ENCODE peak calls at places on chromosomes 3 and 15, in eight cellular contexts. Y is IMR-90, G is neural crest cell, H is fibroblast of lung, B is RWPE1, M is progenitor cell of endocrine pancreas, X is upper lobe of right lung, J is spleen. I is an unnamed sample.

GRCh38 chr3:27556854-27557253 is 72.7 kb upstream of the SLC4A7 start:
- DNase-seq in Y (peak), G (no peak), H (peak), B (no peak), M (no peak), X (no peak), J (no peak), I (no peak)

GRCh38 chr3:107404727-107405519 is 27.7 kb downstream of the CCDC54 start:
- DNase-seq in Y (peak), G (no peak), H (peak), B (no peak), M (no peak), X (no peak), J (no peak), I (no peak)

GRCh38 chr15:98713585-98714001 is 65.3 kb downstream of the IGF1R start:
- DNase-seq in Y (no peak), G (no peak), H (no peak), B (peak), M (no peak), X (no peak), J (no peak), I (no peak)

GRCh38 chr3:153080778-153081240 is 81.2 kb upstream of the RAP2B start:
- DNase-seq in Y (no peak), G (no peak), H (no peak), B (no peak), M (no peak), X (no peak), J (no peak), I (no peak)

GRCh38 chr3:35422826-35423601 is 216.3 kb upstream of the ARPP21 start:
- DNase-seq in Y (no peak), G (no peak), H (no peak), B (no peak), M (no peak), X (no peak), J (no peak), I (no peak)

GRCh38 chr3:63857311-63857710 is 6.3 kb downstream of the THOC7 start:
- DNase-seq in Y (no peak), G (no peak), H (no peak), B (no peak), M (no peak), X (no peak), J (no peak), I (no peak)

GRCh38 chr3:41209646-41210045 is 10.3 kb downstream of the CTNNB1 start:
- DNase-seq in Y (no peak), G (no peak), H (no peak), B (no peak), M (no peak), X (no peak), J (no peak), I (no peak)

GRCh38 chr3:71862374-71863145 is 77.6 kb upstream of the PROK2 start:
- DNase-seq in Y (no peak), G (no peak), H (no peak), B (no peak), M (no peak), X (no peak), J (no peak), I (no peak)

GRCh38 chr15:70142322-70143191 is 44.8 kb upstream of the TLE3 start:
- DNase-seq in Y (peak), G (no peak), H (peak), B (no peak), M (no peak), X (peak), J (no peak), I (no peak)

GRCh38 chr3:5136619-5137429 is 14.7 kb downstream of the ARL8B start:
- DNase-seq in Y (peak), G (no peak), H (peak), B (peak), M (no peak), X (no peak), J (no peak), I (no peak)

GRCh38 chr3:63192248-63192647 is 85.9 kb upstream of the SYNPR start:
- DNase-seq in Y (no peak), G (no peak), H (no peak), B (no peak), M (no peak), X (no peak), J (no peak), I (no peak)

GRCh38 chr3:191987951-191988350 is 527.0 kb downstream of the PYDC2 start:
- DNase-seq in Y (no peak), G (no peak), H (no peak), B (no peak), M (no peak), X (no peak), J (no peak), I (no peak)

GRCh38 chr15:71252036-71252898 is 137.0 kb downstream of the THSD4 start:
- DNase-seq in Y (peak), G (no peak), H (no peak), B (peak), M (no peak), X (no peak), J (no peak), I (no peak)

GRCh38 chr3:117355566-117355965 is 646.0 kb downstream of the TUSC7 start:
- DNase-seq in Y (peak), G (no peak), H (peak), B (no peak), M (no peak), X (no peak), J (no peak), I (peak)

GRCh38 chr3:44886561-44886960 is 12.2 kb downstream of the TGM4 start:
- DNase-seq in Y (no peak), G (no peak), H (no peak), B (peak), M (no peak), X (no peak), J (no peak), I (no peak)

GRCh38 chr3:191324936-191325335 is 4.3 kb upstream of the CCDC50 start:
- DNase-seq in Y (peak), G (no peak), H (peak), B (no peak), M (no peak), X (no peak), J (no peak), I (no peak)

GRCh38 chr3:18233987-18234716 is 191.0 kb downstream of the SATB1 start:
- DNase-seq in Y (no peak), G (no peak), H (no peak), B (no peak), M (no peak), X (no peak), J (no peak), I (no peak)

GRCh38 chr3:69282191-69282590 is 103.7 kb downstream of the FRMD4B start:
- DNase-seq in Y (no peak), G (no peak), H (no peak), B (no peak), M (no peak), X (no peak), J (no peak), I (no peak)

GRCh38 chr3:13494463-13495350 is 14.6 kb downstream of the HDAC11 start:
- DNase-seq in Y (peak), G (peak), H (peak), B (no peak), M (no peak), X (peak), J (peak), I (peak)

GRCh38 chr3:192845196-192845855 is 72.3 kb downstream of the MB21D2 start:
- DNase-seq in Y (peak), G (no peak), H (peak), B (no peak), M (no peak), X (no peak), J (no peak), I (no peak)

GRCh38 chr3:31226331-31226730 is 306.4 kb upstream of the STT3B start:
- DNase-seq in Y (no peak), G (no peak), H (no peak), B (no peak), M (no peak), X (no peak), J (peak), I (no peak)

GRCh38 chr3:108645364-108645763 is 55.8 kb downstream of the DZIP3 start:
- DNase-seq in Y (no peak), G (no peak), H (no peak), B (no peak), M (no peak), X (no peak), J (no peak), I (no peak)

GRCh38 chr3:178189854-178190253 is 346.4 kb upstream of the KCNMB2 start:
- DNase-seq in Y (no peak), G (no peak), H (no peak), B (no peak), M (no peak), X (no peak), J (no peak), I (no peak)

GRCh38 chr3:12452361-12453330 is 31.6 kb upstream of the TSEN2 start:
- DNase-seq in Y (no peak), G (no peak), H (no peak), B (no peak), M (no peak), X (peak), J (no peak), I (no peak)

GRCh38 chr3:172577962-172578560 is 54.8 kb upstream of the TNFSF10 start:
- DNase-seq in Y (no peak), G (no peak), H (no peak), B (no peak), M (no peak), X (no peak), J (no peak), I (no peak)

GRCh38 chr15:62165029-62165792 is at the start of gene C2CD4B:
- DNase-seq in Y (no peak), G (peak), H (no peak), B (no peak), M (peak), X (peak), J (peak), I (peak)

GRCh38 chr15:57785039-57785438 is 78.5 kb downstream of the POLR2M start:
- DNase-seq in Y (no peak), G (no peak), H (no peak), B (no peak), M (no peak), X (no peak), J (no peak), I (no peak)

GRCh38 chr3:97106652-97106989 is 292.2 kb downstream of the EPHA6 start:
- DNase-seq in Y (no peak), G (no peak), H (no peak), B (no peak), M (no peak), X (no peak), J (no peak), I (no peak)

DNA sequence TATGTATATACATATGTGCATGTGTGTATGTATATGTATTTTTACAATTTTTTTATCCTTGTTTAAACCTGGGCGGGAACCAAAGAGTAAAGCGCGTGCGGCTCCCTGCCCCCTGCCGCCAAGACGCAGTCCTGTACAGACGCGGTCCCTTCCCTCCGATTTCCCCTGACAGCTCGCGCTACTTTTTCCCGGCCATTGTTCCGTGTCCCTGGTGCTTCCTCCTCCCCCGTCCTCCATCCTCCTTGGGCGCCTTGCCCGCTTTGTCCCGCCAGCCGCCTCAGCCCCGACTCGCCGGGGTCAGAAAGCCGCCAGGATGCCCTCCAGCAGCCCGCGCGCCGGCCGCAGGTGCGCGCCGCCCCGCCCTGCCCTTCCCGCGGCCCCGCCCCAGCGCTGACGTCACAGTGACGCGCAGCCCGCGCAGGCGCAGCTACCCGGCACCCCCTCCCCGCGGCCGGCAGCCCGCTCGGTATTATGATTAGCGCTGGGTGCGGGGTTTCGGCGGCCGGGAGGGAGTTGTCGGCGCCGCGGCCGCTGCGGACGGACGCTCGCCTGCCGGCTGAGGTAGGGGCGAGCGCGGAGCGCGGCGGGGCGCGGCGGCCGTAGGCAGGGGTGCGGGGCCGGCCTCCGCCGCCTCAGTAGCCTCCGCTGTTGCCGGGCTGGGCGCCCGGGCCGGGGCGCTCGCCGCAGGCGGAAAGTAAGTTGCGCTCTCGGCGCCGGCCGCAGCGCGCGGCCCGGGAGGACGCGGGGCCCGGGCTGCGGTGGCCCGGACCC is at the start of gene SNRK:
- DNase-seq in Y (peak), G (peak), H (peak), B (peak), M (peak), X (peak), J (peak), I (peak)
- TF ChIP-seq CTCF in Y (peak), G (peak), H (peak), B (peak), M (peak), X (peak), J (peak), I (peak)

GRCh38 chr3:123377173-123377740 is 71.6 kb downstream of the ADCY5 start:
- DNase-seq in Y (no peak), G (no peak), H (no peak), B (no peak), M (no peak), X (peak), J (peak), I (no peak)

GRCh38 chr3:123374016-123374415 is 74.9 kb downstream of the ADCY5 start:
- DNase-seq in Y (no peak), G (no peak), H (no peak), B (no peak), M (no peak), X (peak), J (peak), I (no peak)

GRCh38 chr3:123376451-123377172 is 72.3 kb downstream of the ADCY5 start:
- DNase-seq in Y (no peak), G (no peak), H (no peak), B (no peak), M (no peak), X (peak), J (no peak), I (no peak)

GRCh38 chr3:123373535-123373987 is 75.3 kb downstream of the ADCY5 start:
- DNase-seq in Y (no peak), G (no peak), H (no peak), B (no peak), M (no peak), X (peak), J (peak), I (no peak)

DNA sequence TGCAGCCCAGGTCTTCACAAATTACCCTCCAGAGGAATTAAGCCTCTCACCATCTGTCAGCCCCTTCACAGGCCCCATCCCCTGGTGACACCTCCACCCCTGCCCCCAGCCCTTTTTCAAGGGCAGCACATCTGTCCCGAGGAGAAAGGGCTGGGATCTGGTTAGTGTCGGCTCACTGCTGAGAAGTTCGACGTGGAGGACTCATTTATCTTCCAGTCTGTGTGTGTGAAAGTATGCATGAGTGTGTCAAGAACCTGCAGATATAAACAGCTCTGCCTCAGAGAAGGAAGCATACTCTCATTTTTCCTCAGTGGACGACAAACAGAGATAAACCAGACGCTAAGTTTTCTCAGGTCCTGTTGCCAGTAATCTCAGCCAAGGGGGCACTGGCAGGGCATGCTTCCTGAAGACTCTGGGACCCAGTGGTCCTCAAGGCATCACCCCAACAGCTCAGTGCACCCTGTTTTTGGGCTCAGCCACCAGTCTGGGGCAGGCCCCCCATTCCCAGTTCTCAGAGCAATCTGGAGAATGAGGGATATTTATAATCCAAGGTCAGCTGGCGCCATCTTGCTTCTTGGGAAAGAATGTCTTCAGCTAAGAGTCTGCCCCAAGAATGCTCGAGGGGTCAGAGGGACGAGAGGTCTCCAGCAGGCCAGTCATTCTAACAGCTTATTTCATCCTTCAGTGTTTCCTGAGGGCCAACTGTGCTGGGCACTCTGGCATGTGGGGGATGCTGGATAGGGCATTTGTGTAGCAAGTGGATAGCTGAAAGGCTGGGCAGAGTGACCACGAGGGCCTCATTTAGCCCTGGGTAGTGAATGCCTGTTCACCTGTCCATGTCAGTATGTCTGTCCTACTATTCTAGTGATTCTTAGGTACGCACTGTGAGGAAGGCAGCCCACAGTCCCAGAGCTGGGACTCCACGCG is 73.6 kb downstream of the ADCY5 start:
- DNase-seq in Y (no peak), G (no peak), H (no peak), B (no peak), M (no peak), X (peak), J (no peak), I (no peak)
- TF ChIP-seq CTCF in Y (peak), G (no peak), H (no peak), B (no peak), M (no peak), X (no peak), J (no peak), I (no peak)

GRCh38 chr3:168511428-168512014 is 415.8 kb upstream of the GOLIM4 start:
- DNase-seq in Y (peak), G (no peak), H (peak), B (no peak), M (no peak), X (no peak), J (no peak), I (no peak)
- TF ChIP-seq CTCF in Y (peak), G (peak), H (peak), B (no peak), M (peak), X (peak), J (no peak), I (peak)

DNA sequence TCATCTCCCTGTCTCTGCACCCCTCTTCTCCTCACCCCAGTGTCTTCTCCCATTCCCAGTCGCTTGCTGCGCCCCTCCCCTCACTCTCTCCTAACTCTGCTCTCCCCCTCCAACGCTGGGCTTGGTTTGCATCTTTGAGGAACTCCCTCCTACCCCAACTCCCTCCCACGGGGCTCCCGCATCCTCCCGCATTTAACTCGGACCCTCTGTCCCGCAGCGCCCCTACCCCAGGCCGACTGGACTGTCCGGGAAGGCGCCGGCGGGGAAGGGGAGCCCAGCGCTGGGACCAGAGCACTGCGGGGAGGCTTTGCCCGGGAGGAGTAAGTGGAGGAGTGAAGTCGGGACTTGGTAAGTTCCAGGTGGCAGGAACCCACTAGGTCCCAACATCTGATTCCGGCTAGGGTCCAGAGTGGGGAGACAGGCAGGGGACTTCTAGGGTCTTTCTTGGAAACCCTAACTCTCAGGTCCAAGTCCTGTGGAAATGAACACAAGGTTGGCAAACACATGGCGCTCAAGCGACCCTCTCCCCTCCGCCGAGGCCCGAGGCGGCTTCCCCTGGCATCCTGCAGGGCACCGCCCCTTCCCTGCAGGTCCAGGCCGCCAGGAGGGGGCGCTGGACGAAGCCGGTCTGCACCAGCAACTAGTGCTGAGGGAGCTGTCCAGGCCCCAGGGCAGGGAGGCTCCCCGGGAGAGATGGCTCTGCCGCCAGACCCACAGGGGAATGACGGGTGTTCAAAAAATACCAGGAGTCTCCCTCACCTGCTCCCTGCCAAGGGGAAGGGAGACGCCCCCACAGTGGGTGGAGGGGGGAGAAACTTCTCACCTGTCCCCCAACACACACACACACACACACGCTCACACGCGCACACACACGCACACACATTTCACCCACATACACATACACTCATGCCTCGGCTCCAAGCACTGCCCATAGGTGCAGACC is 53.2 kb downstream of the LHFPL4 start:
- DNase-seq in Y (peak), G (peak), H (peak), B (peak), M (peak), X (peak), J (peak), I (peak)
- TF ChIP-seq CTCF in Y (peak), G (peak), H (peak), B (peak), M (peak), X (peak), J (peak), I (peak)

GRCh38 chr15:90932660-90932991 is 277 bp upstream of the HDDC3 start:
- DNase-seq in Y (no peak), G (no peak), H (no peak), B (no peak), M (no peak), X (no peak), J (no peak), I (no peak)
- TF ChIP-seq CTCF in Y (no peak), G (no peak), H (no peak), B (peak), M (no peak), X (no peak), J (peak), I (peak)

GRCh38 chr15:92383528-92384326 is 10.0 kb upstream of the ST8SIA2 start:
- DNase-seq in Y (peak), G (peak), H (no peak), B (no peak), M (peak), X (no peak), J (no peak), I (peak)
- TF ChIP-seq CTCF in Y (peak), G (peak), H (peak), B (peak), M (peak), X (peak), J (peak), I (peak)

GRCh38 chr3:170225166-170225565 is 2.9 kb downstream of the PRKCI start:
- DNase-seq in Y (no peak), G (no peak), H (no peak), B (no peak), M (no peak), X (no peak), J (no peak), I (no peak)

GRCh38 chr3:170221924-170222646 is at the start of gene PRKCI:
- DNase-seq in Y (peak), G (peak), H (peak), B (peak), M (peak), X (peak), J (peak), I (peak)

GRCh38 chr3:170226426-170226960 is 4.3 kb downstream of the PRKCI start:
- DNase-seq in Y (peak), G (no peak), H (peak), B (no peak), M (no peak), X (no peak), J (no peak), I (no peak)

GRCh38 chr3:170220871-170221270 is 1.4 kb upstream of the PRKCI start:
- DNase-seq in Y (peak), G (no peak), H (no peak), B (no peak), M (no peak), X (no peak), J (no peak), I (no peak)

GRCh38 chr3:170222647-170223541 is 670 bp downstream of the PRKCI start:
- DNase-seq in Y (peak), G (no peak), H (peak), B (peak), M (no peak), X (no peak), J (no peak), I (no peak)
- TF ChIP-seq CTCF in Y (no peak), G (peak), H (no peak), B (no peak), M (peak), X (peak), J (no peak), I (no peak)

GRCh38 chr15:65066001-65066634 is 1.7 kb downstream of the RASL12 start:
- DNase-seq in Y (peak), G (no peak), H (no peak), B (no peak), M (no peak), X (no peak), J (no peak), I (no peak)
- TF ChIP-seq CTCF in Y (no peak), G (no peak), H (no peak), B (no peak), M (no peak), X (no peak), J (no peak), I (no peak)

GRCh38 chr3:140128217-140129137 is 193.5 kb downstream of the CLSTN2 start:
- DNase-seq in Y (peak), G (peak), H (no peak), B (peak), M (peak), X (peak), J (no peak), I (peak)
- TF ChIP-seq CTCF in Y (peak), G (peak), H (peak), B (no peak), M (peak), X (peak), J (peak), I (peak)

I was measured in nephron progenitor cell.